ENCODE peak calls at places on chromosomes 12 and 14, in nine cellular contexts. B is AG09319; S is RWPE1; J is fibroblast of lung; L is BJ; V is cardiac fibroblast; I is CD4-positive, alpha-beta T cell; Z is glutamatergic neuron; H is HepG2. D is an unnamed sample.

GRCh38 chr14:59262717-59263469 is 74.4 kb downstream of the DAAM1 start:
- DNase-seq in H (peak; percentile 95), S (no peak), V (no peak), B (no peak), J (no peak), L (no peak), Z (no peak), I (no peak), D (no peak)

GRCh38 chr14:34113051-34113511 is 162.2 kb upstream of the EGLN3 start:
- DNase-seq in J (peak; percentile 84), I (no peak), V (peak; percentile 8), L (peak; percentile 39), Z (no peak), S (peak; percentile 74), H (no peak), B (peak; percentile 4), D (peak; percentile 92)

GRCh38 chr14:31777312-31777711 is 216.1 kb downstream of the NUBPL start:
- DNase-seq in J (no peak), Z (no peak), S (no peak), V (no peak), B (no peak), I (no peak), H (no peak), L (no peak), D (no peak)

GRCh38 chr12:127115468-127116035 is 1151.4 kb upstream of the TMEM132C start:
- DNase-seq in H (no peak), L (no peak), S (no peak), I (no peak), Z (no peak), J (peak; percentile 56), V (no peak), B (no peak), D (peak; percentile 46)

GRCh38 chr12:84038241-84038640 is 874.4 kb downstream of the SLC6A15 start:
- DNase-seq in J (peak; percentile 0), H (no peak), L (no peak), I (no peak), B (no peak), V (no peak), Z (no peak), S (no peak), D (peak; percentile 42)

GRCh38 chr14:103296007-103296406 is 38.0 kb upstream of the EIF5 start:
- DNase-seq in L (peak; percentile 25), S (no peak), I (no peak), J (peak; percentile 72), Z (no peak), V (peak; percentile 16), B (no peak), H (peak; percentile 46), D (peak; percentile 77)

GRCh38 chr12:108690799-108691153 is 40.5 kb downstream of the CORO1C start:
- DNase-seq in J (no peak), L (no peak), Z (no peak), I (no peak), B (no peak), H (no peak), S (no peak), V (no peak), D (no peak)

GRCh38 chr12:47989023-47989417 is 15.3 kb downstream of the COL2A1 start:
- DNase-seq in B (no peak), H (no peak), V (no peak), J (no peak), S (no peak), Z (no peak), I (no peak), L (no peak), D (no peak)

GRCh38 chr14:64758711-64759554 is 54.7 kb downstream of the PLEKHG3 start:
- DNase-seq in B (peak; percentile 76), Z (peak; percentile 53), S (peak; percentile 92), H (peak; percentile 72), L (peak; percentile 66), J (peak; percentile 97), V (peak; percentile 95), I (no peak), D (peak; percentile 95)

GRCh38 chr12:113161415-113162016 is 12.0 kb downstream of the CFAP73 start:
- DNase-seq in Z (peak; percentile 85), I (no peak), J (peak; percentile 52), H (no peak), V (no peak), S (peak; percentile 60), L (no peak), B (no peak), D (peak; percentile 51)

GRCh38 chr14:65470404-65470880 is 57.9 kb downstream of the FUT8 start:
- DNase-seq in J (no peak), S (no peak), I (no peak), Z (peak; percentile 44), L (no peak), V (no peak), B (no peak), H (no peak), D (no peak)

GRCh38 chr14:55979096-55979495 is 139.1 kb upstream of the PELI2 start:
- DNase-seq in B (no peak), L (no peak), J (no peak), H (no peak), S (no peak), I (no peak), Z (no peak), V (no peak), D (no peak)

GRCh38 chr12:21001778-21002177 is 129.2 kb upstream of the SLCO1B1 start:
- DNase-seq in S (no peak), Z (no peak), H (no peak), I (no peak), L (no peak), V (no peak), J (no peak), B (no peak), D (no peak)

GRCh38 chr14:85248881-85249635 is 280.9 kb upstream of the FLRT2 start:
- DNase-seq in H (no peak), L (no peak), I (no peak), J (peak; percentile 2), V (peak; percentile 25), S (peak; percentile 36), B (no peak), Z (no peak), D (peak; percentile 76)

GRCh38 chr14:97703006-97703760 is 906.0 kb downstream of the VRK1 start:
- DNase-seq in L (no peak), I (no peak), S (no peak), J (no peak), V (no peak), B (no peak), H (no peak), Z (no peak), D (no peak)

GRCh38 chr12:65858831-65859230 is 34.5 kb downstream of the HMGA2 start:
- DNase-seq in J (peak; percentile 32), L (no peak), B (no peak), S (no peak), H (no peak), V (peak; percentile 66), Z (no peak), I (no peak), D (peak; percentile 63)

GRCh38 chr14:32256606-32257005 is 53.5 kb upstream of the RNU6-8 start:
- DNase-seq in I (no peak), J (peak; percentile 5), S (no peak), H (no peak), V (no peak), B (peak; percentile 12), L (peak; percentile 72), Z (no peak), D (no peak)

GRCh38 chr12:53236443-53237111 is 4.6 kb upstream of the RARG start:
- DNase-seq in V (no peak), J (no peak), S (no peak), L (no peak), I (no peak), H (no peak), Z (no peak), B (no peak), D (no peak)

GRCh38 chr12:80509781-80510556 is 65.9 kb downstream of the PTPRQ start:
- DNase-seq in S (no peak), H (no peak), J (peak; percentile 75), L (peak; percentile 91), V (peak; percentile 41), I (no peak), B (peak; percentile 19), Z (no peak), D (no peak)

GRCh38 chr12:92411687-92412086 is 266.0 kb upstream of the BTG1 start:
- DNase-seq in V (no peak), J (no peak), L (no peak), B (no peak), S (no peak), I (no peak), H (no peak), Z (no peak), D (no peak)
- TF ChIP-seq CTCF in V (no peak), J (no peak), L (no peak), B (no peak), S (no peak), I (no peak), H (no peak), Z (no peak), D (no peak)

DNA sequence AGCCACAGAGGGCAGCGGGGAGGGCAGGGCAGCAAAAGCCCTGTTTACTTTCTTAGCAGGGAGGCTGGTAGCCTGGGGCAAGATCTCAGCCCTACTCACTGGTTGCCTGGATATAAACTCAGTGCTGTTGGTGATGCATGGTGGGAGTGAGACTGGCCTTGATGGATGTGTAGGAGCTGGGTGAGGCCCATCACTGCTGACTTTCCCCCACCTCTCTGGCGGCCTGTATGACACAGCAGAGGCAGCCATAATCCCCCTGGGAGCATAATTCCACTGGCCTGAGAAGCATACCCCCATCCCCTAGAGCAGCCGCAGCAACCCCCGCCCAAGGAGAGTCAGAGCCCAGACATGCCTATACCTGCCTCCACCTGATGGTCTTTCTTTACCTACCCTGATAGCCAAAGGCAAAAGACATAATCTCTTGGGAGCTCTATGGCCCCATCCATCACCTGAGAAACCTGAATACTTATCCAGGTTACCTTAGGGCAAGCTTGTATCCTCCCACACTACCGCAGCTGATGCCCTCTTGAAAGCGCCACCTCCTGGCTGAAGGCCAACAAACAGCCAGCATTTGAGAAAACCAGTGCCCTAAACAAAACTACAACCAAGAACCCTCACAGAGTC is 59.3 kb downstream of the DNAI7 start:
- DNase-seq in Z (no peak), L (no peak), J (no peak), S (peak; percentile 43), B (no peak), V (no peak), H (peak; percentile 10), I (no peak), D (peak; percentile 92)
- TF ChIP-seq CTCF in Z (no peak), L (no peak), J (no peak), S (no peak), B (no peak), V (no peak), H (peak; percentile 29), I (no peak), D (no peak)

GRCh38 chr12:401235-402126 is at the start of gene CCDC77:
- DNase-seq in H (peak; percentile 89), L (peak; percentile 46), I (peak; percentile 88), J (peak; percentile 86), Z (peak; percentile 89), V (peak; percentile 93), B (peak; percentile 67), S (peak; percentile 98), D (peak; percentile 93)
- TF ChIP-seq CTCF in H (peak; percentile 59), L (peak; percentile 56), I (peak; percentile 22), J (no peak), Z (no peak), V (peak; percentile 31), B (peak; percentile 28), S (no peak), D (peak; percentile 32)

DNA sequence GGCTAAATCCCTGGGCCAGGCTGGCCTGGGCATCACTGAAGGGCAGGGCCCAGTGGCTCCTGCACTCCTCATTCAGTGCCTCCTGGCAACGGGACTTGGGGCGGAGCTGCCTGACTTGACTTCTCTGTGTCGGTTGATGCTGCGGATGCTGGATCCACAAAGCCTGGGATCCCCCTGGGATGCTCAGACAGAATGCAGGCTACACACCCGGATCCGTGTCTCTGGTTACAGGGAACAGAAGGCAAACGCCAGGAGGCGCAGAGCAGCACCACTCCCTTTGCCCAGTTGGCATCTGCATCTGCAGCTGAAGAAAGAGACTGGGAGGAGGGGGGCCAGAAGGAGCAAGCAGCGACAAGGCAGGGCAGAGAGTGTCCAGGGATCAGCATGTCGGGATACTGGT is 154.5 kb upstream of the FKBP4 start:
- DNase-seq in Z (no peak), I (no peak), V (no peak), B (peak; percentile 38), J (no peak), L (no peak), S (peak; percentile 33), H (no peak), D (no peak)
- TF ChIP-seq CTCF in Z (no peak), I (no peak), V (peak; percentile 1), B (peak; percentile 49), J (peak; percentile 22), L (no peak), S (no peak), H (peak; percentile 4), D (peak; percentile 24)

D was measured in epithelial cell of esophagus.